ENCODE peak calls at places on chromosomes 4 and X, in four cellular contexts. G is Panc1, O is dorsolateral prefrontal cortex, M is AG04450. B is an unnamed sample.

GRCh38 chr4:177375372-177375771 is 65.7 kb downstream of the NEIL3 start:
- DNase-seq in G (no peak), O (no peak), M (no peak), B (no peak)

GRCh38 chrX:150352581-150352980 is 10.5 kb upstream of the MAMLD1 start:
- DNase-seq in G (no peak), O (no peak), M (no peak), B (no peak)

GRCh38 chr4:108044951-108045686 is 55.4 kb downstream of the HADH start:
- DNase-seq in G (no peak), O (no peak), M (no peak), B (no peak)

GRCh38 chrX:67613366-67613765 is 69.5 kb downstream of the AR start:
- DNase-seq in G (no peak), O (no peak), M (no peak), B (no peak)

GRCh38 chr4:8591626-8592365 is 769 bp upstream of the CPZ start:
- DNase-seq in G (no peak), O (no peak), M (no peak), B (no peak)

GRCh38 chr4:146477054-146477453 is 44.7 kb downstream of the SLC10A7 start:
- DNase-seq in G (no peak), O (no peak), M (no peak), B (no peak)

GRCh38 chr4:174828845-174829701 is at the start of gene GLRA3:
- DNase-seq in G (no peak), O (peak), M (no peak), B (peak)

GRCh38 chrX:39946822-39947221 is 150.9 kb downstream of the BCOR start:
- DNase-seq in G (no peak), O (no peak), M (peak), B (no peak)

GRCh38 chrX:13748486-13748885 is 13.9 kb downstream of the OFD1 start:
- DNase-seq in G (no peak), O (no peak), M (no peak), B (no peak)

GRCh38 chr4:84814100-84814750 is 152.3 kb downstream of the WDFY3 start:
- DNase-seq in G (peak), O (no peak), M (peak), B (no peak)

DNA sequence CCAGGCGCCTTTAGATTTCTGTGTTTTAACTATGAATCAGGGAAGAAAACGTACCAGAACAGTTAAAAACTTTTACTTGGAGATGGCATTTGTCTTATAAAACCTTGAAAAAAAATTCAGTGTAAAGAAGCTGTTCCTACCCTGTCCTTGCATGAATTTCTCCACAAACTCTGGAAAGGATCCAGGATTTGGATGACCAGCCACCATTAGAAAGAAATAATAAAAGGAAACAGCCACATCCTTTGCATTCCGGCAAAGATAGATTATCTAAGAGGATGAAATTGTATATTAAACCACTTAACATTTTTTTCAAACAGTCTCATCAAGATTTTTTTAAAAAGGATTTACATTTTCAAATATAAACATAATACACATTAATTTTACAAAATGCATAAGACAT is 10.6 kb downstream of the SULT1E1 start:
- DNase-seq in G (no peak), O (no peak), M (no peak), B (no peak)
- H3K4me3 ChIP-seq in G (no peak), O (no peak), M (no peak), B (no peak)

GRCh38 chrX:137151403-137151802 is 117.6 kb upstream of the GPR101 start:
- DNase-seq in G (no peak), O (no peak), M (no peak), B (no peak)
- TF ChIP-seq CTCF in G (peak), O (no peak), M (no peak), B (no peak)

GRCh38 chr4:17325098-17325497 is 186.8 kb downstream of the QDPR start:
- DNase-seq in G (no peak), O (no peak), M (no peak), B (no peak)
- H3K4me3 ChIP-seq in G (no peak), O (no peak), M (no peak), B (no peak)

DNA sequence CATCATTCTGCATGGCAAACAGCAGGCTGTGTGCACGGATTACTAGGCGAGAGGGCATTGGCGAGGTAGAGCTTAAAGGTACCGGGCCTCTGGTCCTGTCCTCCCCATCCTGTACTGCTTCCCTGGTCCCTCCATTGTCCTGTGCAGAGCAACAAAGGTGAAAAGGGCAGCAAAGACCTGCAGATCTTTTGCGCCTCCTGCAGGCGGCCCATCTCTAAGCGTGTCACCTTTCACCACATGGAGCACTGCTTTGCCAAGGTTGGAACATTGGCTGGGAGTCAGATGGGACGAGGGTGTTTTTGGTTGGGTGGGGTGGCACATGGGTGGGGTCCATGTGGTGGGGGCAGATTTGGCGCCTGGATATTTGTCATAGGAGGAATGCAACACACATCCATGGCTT is 64.7 kb upstream of the UXT start:
- DNase-seq in G (no peak), O (no peak), M (no peak), B (no peak)
- TF ChIP-seq CTCF in G (no peak), O (no peak), M (no peak), B (peak)

GRCh38 chrX:129647588-129648410 is 7.0 kb downstream of the APLN start:
- DNase-seq in G (no peak), O (no peak), M (no peak), B (no peak)

GRCh38 chrX:129648514-129649267 is 6.1 kb downstream of the APLN start:
- DNase-seq in G (no peak), O (no peak), M (no peak), B (no peak)

GRCh38 chrX:129649268-129650182 is 5.2 kb downstream of the APLN start:
- DNase-seq in G (no peak), O (no peak), M (no peak), B (no peak)

GRCh38 chrX:129650183-129650689 is 4.5 kb downstream of the APLN start:
- DNase-seq in G (no peak), O (no peak), M (no peak), B (no peak)

DNA sequence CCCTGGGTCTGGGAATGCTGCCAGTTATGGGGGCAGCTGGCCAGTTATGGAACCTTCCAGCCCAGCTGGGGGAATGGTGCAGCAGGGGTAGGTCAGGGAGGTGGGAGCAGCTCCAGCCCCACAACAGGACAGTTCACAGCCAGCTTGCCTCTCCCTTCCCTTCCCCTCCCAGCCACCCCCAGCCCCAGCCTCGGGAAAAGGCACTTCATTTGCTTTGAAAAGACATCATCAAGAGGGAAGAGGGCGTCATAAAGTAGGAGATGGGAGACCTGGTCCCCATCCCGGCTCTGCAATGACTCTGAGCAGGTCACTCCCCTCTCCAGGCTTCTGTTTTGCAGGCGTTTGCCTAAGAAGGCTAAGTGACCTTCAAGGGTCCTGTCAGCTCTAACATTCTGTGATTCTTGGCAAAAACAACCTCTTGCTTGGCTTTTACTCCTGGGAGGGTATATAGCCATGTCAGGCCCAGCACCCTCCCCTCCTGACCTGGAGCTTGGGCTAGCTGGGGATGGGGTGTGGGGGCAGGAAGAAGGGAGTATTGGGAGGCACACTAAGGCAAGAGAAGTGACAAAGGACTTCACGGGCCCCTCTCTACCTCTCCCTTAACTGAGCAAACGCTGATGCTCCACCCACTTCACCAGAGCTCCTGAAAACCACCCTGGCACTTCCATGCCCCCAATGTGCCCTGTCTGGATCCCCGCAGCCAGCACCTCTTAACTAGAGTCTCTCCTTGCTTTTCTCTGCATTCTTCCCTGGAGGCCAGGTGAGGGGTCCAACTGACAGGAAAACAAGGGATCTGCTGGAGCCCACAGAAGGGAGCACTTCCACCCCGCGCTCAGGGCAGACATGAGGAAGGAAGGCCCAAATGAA is 7.8 kb downstream of the APLN start:
- DNase-seq in G (no peak), O (no peak), M (no peak), B (no peak)
- H3K4me3 ChIP-seq in G (no peak), O (no peak), M (no peak), B (no peak)

GRCh38 chr4:56656346-56656643 is 24.8 kb downstream of the HOPX start:
- DNase-seq in G (no peak), O (no peak), M (no peak), B (no peak)
- TF ChIP-seq CTCF in G (no peak), O (peak), M (peak), B (no peak)